ENCODE peak calls at places on chromosome X, in six cellular contexts. One of them, this sample, is unnamed.

GRCh38 chrX:151973851-151974335 is 583 bp downstream of the GABRE start:
- DNase-seq in Karpas-422: no peak
- DNase-seq in fibroblast of lung: peak
- DNase-seq in MM.1S: no peak
- DNase-seq in GM23248: peak
- DNase-seq in astrocyte: no peak
- DNase-seq in this sample: peak

GRCh38 chrX:136061302-136061701 is 76.1 kb downstream of the SLC9A6 start:
- DNase-seq in Karpas-422: peak
- DNase-seq in fibroblast of lung: no peak
- DNase-seq in MM.1S: no peak
- DNase-seq in GM23248: no peak
- DNase-seq in astrocyte: no peak
- DNase-seq in this sample: no peak

GRCh38 chrX:48086119-48086518 is 14.7 kb upstream of the ZNF630 start:
- DNase-seq in Karpas-422: no peak
- DNase-seq in fibroblast of lung: no peak
- DNase-seq in MM.1S: no peak
- DNase-seq in GM23248: no peak
- DNase-seq in astrocyte: no peak
- DNase-seq in this sample: no peak

GRCh38 chrX:83077606-83078005 is 430.5 kb upstream of the POU3F4 start:
- DNase-seq in Karpas-422: no peak
- DNase-seq in fibroblast of lung: no peak
- DNase-seq in MM.1S: peak
- DNase-seq in GM23248: no peak
- DNase-seq in astrocyte: no peak
- DNase-seq in this sample: no peak

GRCh38 chrX:118588715-118589114 is 93.1 kb downstream of the DOCK11 start:
- DNase-seq in Karpas-422: no peak
- DNase-seq in fibroblast of lung: no peak
- DNase-seq in MM.1S: no peak
- DNase-seq in GM23248: no peak
- DNase-seq in astrocyte: peak
- DNase-seq in this sample: no peak

GRCh38 chrX:72273718-72274117 is 3.3 kb downstream of the RPS4X start:
- DNase-seq in Karpas-422: no peak
- DNase-seq in fibroblast of lung: no peak
- DNase-seq in MM.1S: no peak
- DNase-seq in GM23248: no peak
- DNase-seq in astrocyte: no peak
- DNase-seq in this sample: no peak

GRCh38 chrX:16786791-16787735 is 797 bp downstream of the TXLNG start:
- DNase-seq in Karpas-422: peak
- DNase-seq in fibroblast of lung: no peak
- DNase-seq in MM.1S: peak
- DNase-seq in GM23248: peak
- DNase-seq in astrocyte: no peak
- DNase-seq in this sample: peak

GRCh38 chrX:12970691-12971202 is 4.2 kb upstream of the TMSB4X start:
- DNase-seq in Karpas-422: no peak
- DNase-seq in fibroblast of lung: peak
- DNase-seq in MM.1S: no peak
- DNase-seq in GM23248: peak
- DNase-seq in astrocyte: peak
- DNase-seq in this sample: no peak

GRCh38 chrX:120308959-120309872 is 2.0 kb downstream of the TMEM255A start:
- DNase-seq in Karpas-422: no peak
- DNase-seq in fibroblast of lung: peak
- DNase-seq in MM.1S: peak
- DNase-seq in GM23248: peak
- DNase-seq in astrocyte: peak
- DNase-seq in this sample: no peak

GRCh38 chrX:65961714-65962113 is 78.2 kb downstream of the VSIG4 start:
- DNase-seq in Karpas-422: no peak
- DNase-seq in fibroblast of lung: no peak
- DNase-seq in MM.1S: no peak
- DNase-seq in GM23248: no peak
- DNase-seq in astrocyte: no peak
- DNase-seq in this sample: no peak

GRCh38 chrX:154495472-154495922 is 5.1 kb upstream of the SLC10A3 start:
- DNase-seq in Karpas-422: no peak
- DNase-seq in fibroblast of lung: no peak
- DNase-seq in MM.1S: no peak
- DNase-seq in GM23248: no peak
- DNase-seq in astrocyte: no peak
- DNase-seq in this sample: no peak

GRCh38 chrX:145620666-145621065 is 197.0 kb upstream of the SLITRK2 start:
- DNase-seq in Karpas-422: no peak
- DNase-seq in fibroblast of lung: no peak
- DNase-seq in MM.1S: no peak
- DNase-seq in GM23248: no peak
- DNase-seq in astrocyte: no peak
- DNase-seq in this sample: no peak

GRCh38 chrX:72258174-72258573 is 18.9 kb downstream of the RPS4X start:
- DNase-seq in Karpas-422: no peak
- DNase-seq in fibroblast of lung: peak
- DNase-seq in MM.1S: no peak
- DNase-seq in GM23248: peak
- DNase-seq in astrocyte: peak
- DNase-seq in this sample: peak

GRCh38 chrX:13764765-13765164 is 30.2 kb downstream of the OFD1 start:
- DNase-seq in Karpas-422: no peak
- DNase-seq in fibroblast of lung: peak
- DNase-seq in MM.1S: no peak
- DNase-seq in GM23248: no peak
- DNase-seq in astrocyte: no peak
- DNase-seq in this sample: peak

GRCh38 chrX:15398874-15399273 is 14.7 kb upstream of the VEGFD start:
- DNase-seq in Karpas-422: no peak
- DNase-seq in fibroblast of lung: no peak
- DNase-seq in MM.1S: no peak
- DNase-seq in GM23248: no peak
- DNase-seq in astrocyte: no peak
- DNase-seq in this sample: no peak

GRCh38 chrX:136431625-136432024 is 56.1 kb upstream of the BRS3 start:
- DNase-seq in Karpas-422: no peak
- DNase-seq in fibroblast of lung: no peak
- DNase-seq in MM.1S: no peak
- DNase-seq in GM23248: no peak
- DNase-seq in astrocyte: no peak
- DNase-seq in this sample: no peak

GRCh38 chrX:70979136-70979762 is 48.4 kb upstream of the SLC7A3 start:
- DNase-seq in Karpas-422: no peak
- DNase-seq in fibroblast of lung: peak
- DNase-seq in MM.1S: no peak
- DNase-seq in GM23248: peak
- DNase-seq in astrocyte: peak
- DNase-seq in this sample: peak

GRCh38 chrX:68942141-68942540 is 113.3 kb downstream of the EFNB1 start:
- DNase-seq in Karpas-422: no peak
- DNase-seq in fibroblast of lung: no peak
- DNase-seq in MM.1S: no peak
- DNase-seq in GM23248: no peak
- DNase-seq in astrocyte: no peak
- DNase-seq in this sample: no peak

GRCh38 chrX:153333271-153333670 is 682 bp upstream of the ZNF275 start:
- DNase-seq in Karpas-422: no peak
- DNase-seq in fibroblast of lung: peak
- DNase-seq in MM.1S: no peak
- DNase-seq in GM23248: peak
- DNase-seq in astrocyte: peak
- DNase-seq in this sample: peak

GRCh38 chrX:133490955-133491354 is 75.7 kb upstream of the GPC4 start:
- DNase-seq in Karpas-422: no peak
- DNase-seq in fibroblast of lung: no peak
- DNase-seq in MM.1S: no peak
- DNase-seq in GM23248: no peak
- DNase-seq in astrocyte: no peak
- DNase-seq in this sample: no peak

GRCh38 chrX:530726-531610 is 99.6 kb upstream of the SHOX start:
- DNase-seq in Karpas-422: no peak
- DNase-seq in fibroblast of lung: no peak
- DNase-seq in MM.1S: no peak
- DNase-seq in GM23248: no peak
- DNase-seq in astrocyte: no peak
- DNase-seq in this sample: no peak

GRCh38 chrX:103200951-103201529 is 13.9 kb upstream of the BEX4 start:
- DNase-seq in Karpas-422: peak
- DNase-seq in fibroblast of lung: no peak
- DNase-seq in MM.1S: peak
- DNase-seq in GM23248: no peak
- DNase-seq in astrocyte: no peak
- DNase-seq in this sample: no peak

GRCh38 chrX:137587151-137587550 is 21.2 kb downstream of the ZIC3 start:
- DNase-seq in Karpas-422: no peak
- DNase-seq in fibroblast of lung: no peak
- DNase-seq in MM.1S: no peak
- DNase-seq in GM23248: no peak
- DNase-seq in astrocyte: no peak
- DNase-seq in this sample: no peak

GRCh38 chrX:55742649-55743048 is 25.1 kb downstream of the RRAGB start:
- DNase-seq in Karpas-422: no peak
- DNase-seq in fibroblast of lung: no peak
- DNase-seq in MM.1S: no peak
- DNase-seq in GM23248: no peak
- DNase-seq in astrocyte: no peak
- DNase-seq in this sample: no peak

GRCh38 chrX:11629593-11630211 is 36.0 kb downstream of the ARHGAP6 start:
- DNase-seq in Karpas-422: no peak
- DNase-seq in fibroblast of lung: peak
- DNase-seq in MM.1S: peak
- DNase-seq in GM23248: peak
- DNase-seq in astrocyte: peak
- DNase-seq in this sample: peak

GRCh38 chrX:23901805-23902204 is 5.9 kb downstream of the APOO start:
- DNase-seq in Karpas-422: peak
- DNase-seq in fibroblast of lung: peak
- DNase-seq in MM.1S: peak
- DNase-seq in GM23248: peak
- DNase-seq in astrocyte: peak
- DNase-seq in this sample: peak

GRCh38 chrX:23900220-23900797 is 7.4 kb downstream of the APOO start:
- DNase-seq in Karpas-422: no peak
- DNase-seq in fibroblast of lung: no peak
- DNase-seq in MM.1S: no peak
- DNase-seq in GM23248: peak
- DNase-seq in astrocyte: no peak
- DNase-seq in this sample: no peak

GRCh38 chrX:23901065-23901464 is 6.7 kb downstream of the APOO start:
- DNase-seq in Karpas-422: no peak
- DNase-seq in fibroblast of lung: peak
- DNase-seq in MM.1S: no peak
- DNase-seq in GM23248: peak
- DNase-seq in astrocyte: peak
- DNase-seq in this sample: peak

GRCh38 chrX:23896983-23897382 is 10.8 kb downstream of the APOO start:
- DNase-seq in Karpas-422: no peak
- DNase-seq in fibroblast of lung: peak
- DNase-seq in MM.1S: no peak
- DNase-seq in GM23248: no peak
- DNase-seq in astrocyte: peak
- DNase-seq in this sample: no peak

GRCh38 chrX:23898412-23898959 is 9.3 kb downstream of the APOO start:
- DNase-seq in Karpas-422: no peak
- DNase-seq in fibroblast of lung: peak
- DNase-seq in MM.1S: no peak
- DNase-seq in GM23248: peak
- DNase-seq in astrocyte: peak
- DNase-seq in this sample: peak
- H3K9ac ChIP-seq in Karpas-422: no peak
- H3K9ac ChIP-seq in fibroblast of lung: no peak
- H3K9ac ChIP-seq in MM.1S: no peak
- H3K9ac ChIP-seq in GM23248: peak
- H3K9ac ChIP-seq in astrocyte: peak
- H3K9ac ChIP-seq in this sample: peak

GRCh38 chrX:3206314-3206713 is 140.1 kb downstream of the MXRA5 start:
- DNase-seq in Karpas-422: no peak
- DNase-seq in fibroblast of lung: no peak
- DNase-seq in MM.1S: no peak
- DNase-seq in GM23248: no peak
- DNase-seq in astrocyte: no peak
- DNase-seq in this sample: no peak
- H3K4me3 ChIP-seq in Karpas-422: no peak
- H3K4me3 ChIP-seq in fibroblast of lung: no peak
- H3K4me3 ChIP-seq in MM.1S: no peak
- H3K4me3 ChIP-seq in GM23248: no peak
- H3K4me3 ChIP-seq in astrocyte: no peak
- H3K4me3 ChIP-seq in this sample: no peak

DNA sequence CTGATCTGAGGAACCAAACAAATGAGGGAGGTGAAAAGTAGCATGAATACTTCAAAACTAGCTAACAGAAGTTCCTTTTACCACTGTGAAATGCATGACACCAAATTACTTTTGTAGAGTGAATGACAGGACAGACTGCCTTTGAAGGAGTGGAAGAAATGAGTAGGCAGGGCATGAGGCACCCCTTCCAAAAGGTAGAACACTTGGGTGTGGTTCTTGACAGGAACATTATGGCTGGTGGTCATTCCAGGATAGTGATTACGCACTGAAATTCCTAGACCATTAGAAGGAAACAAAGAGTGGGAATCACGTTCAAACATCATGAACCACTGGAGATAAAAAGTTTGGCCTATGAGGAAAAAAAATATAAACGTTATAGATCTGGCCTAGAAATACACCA is 4.9 kb downstream of the HUWE1 start:
- DNase-seq in Karpas-422: no peak
- DNase-seq in fibroblast of lung: peak
- DNase-seq in MM.1S: no peak
- DNase-seq in GM23248: peak
- DNase-seq in astrocyte: peak
- DNase-seq in this sample: peak
- H3K9ac ChIP-seq in Karpas-422: no peak
- H3K9ac ChIP-seq in fibroblast of lung: no peak
- H3K9ac ChIP-seq in MM.1S: no peak
- H3K9ac ChIP-seq in GM23248: peak
- H3K9ac ChIP-seq in astrocyte: peak
- H3K9ac ChIP-seq in this sample: peak

GRCh38 chrX:150929058-150929457 is 30.6 kb upstream of the CD99L2 start:
- DNase-seq in Karpas-422: no peak
- DNase-seq in fibroblast of lung: no peak
- DNase-seq in MM.1S: no peak
- DNase-seq in GM23248: no peak
- DNase-seq in astrocyte: no peak
- DNase-seq in this sample: no peak

GRCh38 chrX:150926791-150927190 is 28.3 kb upstream of the CD99L2 start:
- DNase-seq in Karpas-422: no peak
- DNase-seq in fibroblast of lung: no peak
- DNase-seq in MM.1S: no peak
- DNase-seq in GM23248: no peak
- DNase-seq in astrocyte: no peak
- DNase-seq in this sample: no peak

DNA sequence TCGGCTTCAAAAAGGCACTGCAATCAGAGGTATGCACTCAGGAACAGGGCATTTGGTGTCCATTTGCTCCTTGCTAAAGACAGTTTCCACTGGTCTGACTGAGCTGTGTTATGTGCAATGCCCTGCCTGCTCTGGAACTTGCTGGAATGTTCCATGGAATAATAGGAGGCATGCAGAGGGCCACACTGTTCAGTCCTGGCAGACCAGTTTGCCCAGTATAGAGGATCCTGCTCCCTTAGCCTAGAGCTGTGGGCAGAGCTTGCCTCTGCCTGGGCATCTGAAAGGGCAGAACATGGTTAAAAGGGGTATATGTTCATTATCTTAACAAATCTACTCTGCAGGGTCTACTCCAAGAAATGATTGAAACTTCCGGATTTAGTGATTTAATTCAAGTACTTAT is 27.8 kb upstream of the CD99L2 start:
- DNase-seq in Karpas-422: no peak
- DNase-seq in fibroblast of lung: no peak
- DNase-seq in MM.1S: no peak
- DNase-seq in GM23248: peak
- DNase-seq in astrocyte: no peak
- DNase-seq in this sample: no peak
- H3K4me3 ChIP-seq in Karpas-422: no peak
- H3K4me3 ChIP-seq in fibroblast of lung: no peak
- H3K4me3 ChIP-seq in MM.1S: no peak
- H3K4me3 ChIP-seq in GM23248: no peak
- H3K4me3 ChIP-seq in astrocyte: no peak
- H3K4me3 ChIP-seq in this sample: no peak

This sample was measured in adipocyte.